ENCODE peak calls at places on chromosome 17, in nine cellular contexts. X is effector CD4-positive, alpha-beta T cell; J is T-helper 22 cell; V is cardiac fibroblast; P is germinal center; B is stomach; C is PC-9; K is transverse colon; N is HTR-8/SVneo. W is an unnamed sample.

GRCh38 chr17:3433741-3434140 is at the start of gene OR1E2:
- DNase-seq in P (no peak), X (no peak), C (no peak), V (no peak), N (no peak), K (no peak), B (no peak), J (no peak), W (no peak)

GRCh38 chr17:59807892-59808509 is 84.7 kb downstream of the TUBD1 start:
- DNase-seq in N (no peak), C (no peak), K (no peak), B (no peak), V (no peak), P (no peak), J (no peak), X (no peak), W (no peak)

GRCh38 chr17:33288954-33289353 is 4.1 kb downstream of the ASIC2 start:
- DNase-seq in K (no peak), B (no peak), X (no peak), P (no peak), J (no peak), N (no peak), C (no peak), V (no peak), W (no peak)

GRCh38 chr17:63277629-63278028 is 168.5 kb downstream of the CYB561 start:
- DNase-seq in N (no peak), C (no peak), V (peak), P (no peak), K (no peak), J (no peak), X (no peak), B (no peak), W (no peak)

GRCh38 chr17:7886227-7887037 is 2.2 kb upstream of the CHD3 start:
- DNase-seq in N (peak), X (peak), B (peak), C (no peak), K (peak), P (peak), J (peak), V (peak), W (peak)

GRCh38 chr17:79047923-79048825 is 24.2 kb downstream of the C1QTNF1 start:
- DNase-seq in V (no peak), B (peak), K (no peak), X (no peak), J (no peak), P (no peak), N (no peak), C (no peak), W (no peak)

GRCh38 chr17:41654134-41654907 is 29.9 kb upstream of the KRT17 start:
- DNase-seq in B (peak), V (no peak), C (peak), X (no peak), J (no peak), P (no peak), K (peak), N (no peak), W (peak)

GRCh38 chr17:42040818-42041217 is 9.6 kb downstream of the C17orf113 start:
- DNase-seq in B (no peak), J (no peak), C (no peak), K (no peak), P (no peak), X (no peak), N (no peak), V (no peak), W (no peak)

GRCh38 chr17:55727920-55728319 is 5.3 kb upstream of the TMEM100 start:
- DNase-seq in K (no peak), N (no peak), J (no peak), P (no peak), C (no peak), X (no peak), B (no peak), V (no peak), W (no peak)

GRCh38 chr17:80316927-80317705 is 56.5 kb downstream of the RNF213 start:
- DNase-seq in J (no peak), C (no peak), N (no peak), V (peak), P (no peak), B (no peak), X (no peak), K (no peak), W (no peak)

GRCh38 chr17:19753049-19753444 is 4.9 kb upstream of the ALDH3A1 start:
- DNase-seq in P (no peak), V (peak), N (peak), X (no peak), J (no peak), C (peak), K (peak), B (peak), W (peak)

GRCh38 chr17:76120658-76121008 is 17.0 kb upstream of the EXOC7 start:
- DNase-seq in X (no peak), P (no peak), N (no peak), J (no peak), B (no peak), V (no peak), C (no peak), K (no peak), W (no peak)